ENCODE peak calls at places on chromosomes 13 and 19, in six cellular contexts. K, F, Y, H, B and P are unnamed samples. For H3K4me1, the result is how much of the 10 kb centered on the place peaks cover.

GRCh38 chr19:11948646-11949045 is 16.2 kb upstream of the ZNF763 start:
- DNase-seq in B (no peak), Y (no peak), F (no peak), K (no peak), H (no peak), P (no peak)

GRCh38 chr19:45160870-45161714 is at the start of gene NKPD1:
- DNase-seq in H (peak), B (peak), K (no peak), Y (no peak), F (peak), P (peak)

GRCh38 chr13:19622189-19622588 is 11.3 kb upstream of the MPHOSPH8 start:
- DNase-seq in H (no peak), F (no peak), B (no peak), K (no peak), Y (no peak), P (no peak)

GRCh38 chr13:113475280-113475679 is 15.2 kb downstream of the DCUN1D2 start:
- DNase-seq in K (no peak), H (no peak), F (no peak), B (no peak), Y (no peak), P (no peak)

GRCh38 chr13:51058461-51059167 is 52.5 kb downstream of the C13orf42 start:
- DNase-seq in B (no peak), K (no peak), F (no peak), Y (no peak), H (no peak), P (no peak)

GRCh38 chr13:24306632-24307031 is 2.7 kb upstream of the C1QTNF9 start:
- DNase-seq in K (no peak), H (no peak), Y (no peak), B (no peak), F (no peak), P (no peak)

GRCh38 chr19:6278740-6279619 is 795 bp downstream of the MLLT1 start:
- DNase-seq in H (no peak), Y (peak), K (no peak), F (no peak), B (no peak), P (no peak)

GRCh38 chr13:106343831-106344230 is 191.6 kb downstream of the EFNB2 start:
- DNase-seq in B (no peak), H (no peak), Y (no peak), K (no peak), F (no peak), P (peak)

GRCh38 chr13:97202761-97203160 is 19.4 kb upstream of the MBNL2 start:
- DNase-seq in K (no peak), Y (no peak), H (no peak), F (no peak), B (no peak), P (no peak)

GRCh38 chr13:57725480-57725879 is 93.9 kb downstream of the PCDH17 start:
- DNase-seq in Y (no peak), B (no peak), F (no peak), K (no peak), H (no peak), P (no peak)

GRCh38 chr19:43774103-43774939 is 6.5 kb downstream of the KCNN4 start:
- DNase-seq in K (no peak), Y (peak), F (peak), H (no peak), B (peak), P (peak)

GRCh38 chr19:27971071-27971470 is 1241.9 kb downstream of the UQCRFS1 start:
- DNase-seq in F (no peak), Y (no peak), B (no peak), K (no peak), H (no peak), P (no peak)

GRCh38 chr13:85819513-85819912 is 20.3 kb upstream of the SLITRK6 start:
- DNase-seq in K (no peak), H (no peak), B (no peak), Y (no peak), F (no peak), P (no peak)

GRCh38 chr19:3556978-3557460 is 367 bp downstream of the MFSD12 start:
- DNase-seq in K (no peak), Y (peak), H (no peak), B (peak), F (peak), P (peak)

GRCh38 chr19:58572818-58573657 is at the start of gene MZF1:
- DNase-seq in B (peak), K (peak), Y (peak), F (peak), H (peak), P (peak)

GRCh38 chr13:49499889-49500660 is 4.3 kb downstream of the PHF11 start:
- DNase-seq in H (no peak), B (no peak), F (no peak), K (no peak), Y (no peak), P (no peak)

GRCh38 chr19:1856345-1856697 is 7.1 kb downstream of the KLF16 start:
- DNase-seq in Y (no peak), B (no peak), F (no peak), H (no peak), K (no peak), P (no peak)

GRCh38 chr13:114065926-114066774 is 66.3 kb downstream of the RASA3 start:
- DNase-seq in H (no peak), B (peak), K (no peak), Y (no peak), F (no peak), P (no peak)

GRCh38 chr19:3607398-3608078 is 863 bp upstream of the TBXA2R start:
- DNase-seq in F (no peak), K (no peak), Y (peak), H (peak), B (no peak), P (no peak)

GRCh38 chr19:19426799-19427198 is 21.3 kb downstream of the GATAD2A start:
- DNase-seq in F (no peak), H (no peak), B (no peak), Y (no peak), K (no peak), P (no peak)

GRCh38 chr19:19427302-19427701 is 21.8 kb downstream of the GATAD2A start:
- DNase-seq in B (no peak), K (no peak), Y (no peak), H (no peak), F (no peak), P (no peak)

GRCh38 chr19:19429361-19429760 is 23.9 kb downstream of the GATAD2A start:
- DNase-seq in F (no peak), B (peak), K (no peak), Y (no peak), H (no peak), P (no peak)

GRCh38 chr19:19427935-19428334 is 22.5 kb downstream of the GATAD2A start:
- DNase-seq in F (no peak), B (no peak), H (no peak), K (no peak), Y (no peak), P (no peak)

DNA sequence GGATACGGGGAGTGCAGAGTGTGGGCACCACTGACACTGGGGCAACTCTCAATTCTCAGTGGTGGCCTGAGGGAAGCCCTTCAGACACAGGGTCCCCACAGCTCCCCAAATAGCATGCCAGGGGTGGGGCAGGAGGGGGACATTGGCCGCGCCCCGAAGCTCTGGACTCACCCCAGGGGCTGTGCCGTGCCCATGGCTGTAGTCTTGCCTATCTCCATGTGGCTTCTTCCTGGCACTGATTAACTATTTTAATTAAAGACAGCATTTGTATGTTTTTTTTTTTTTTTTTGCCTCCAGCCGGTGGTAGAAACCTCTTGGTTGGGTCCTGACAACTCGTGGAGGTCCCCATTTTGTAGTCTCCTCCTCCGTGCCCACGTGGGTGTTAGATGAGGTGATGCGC is 23.3 kb downstream of the GATAD2A start:
- DNase-seq in F (no peak), B (peak), H (no peak), Y (no peak), K (no peak), P (no peak)
- H3K4me1 ChIP-seq in F (under half), B (under half), H (under half), Y (under half), K (half or more), P (under half)

GRCh38 chr19:34711890-34712289 is 22.2 kb upstream of the ZNF181 start:
- DNase-seq in B (no peak), H (no peak), Y (no peak), F (no peak), K (no peak), P (no peak)

GRCh38 chr19:34715357-34715756 is 18.7 kb upstream of the ZNF181 start:
- DNase-seq in Y (no peak), F (no peak), K (no peak), B (no peak), H (no peak), P (no peak)

GRCh38 chr19:34707661-34708060 is 26.4 kb upstream of the ZNF181 start:
- DNase-seq in B (no peak), F (no peak), Y (no peak), H (no peak), K (no peak), P (no peak)

GRCh38 chr19:34713262-34713637 is 20.8 kb upstream of the ZNF181 start:
- DNase-seq in Y (no peak), F (no peak), K (no peak), B (no peak), H (no peak), P (no peak)

GRCh38 chr19:34712606-34713261 is 21.3 kb upstream of the ZNF181 start:
- DNase-seq in Y (no peak), H (no peak), F (peak), B (no peak), K (no peak), P (peak)
- H3K4me3 ChIP-seq in Y (no peak), H (no peak), F (no peak), B (no peak), K (no peak), P (no peak)

DNA sequence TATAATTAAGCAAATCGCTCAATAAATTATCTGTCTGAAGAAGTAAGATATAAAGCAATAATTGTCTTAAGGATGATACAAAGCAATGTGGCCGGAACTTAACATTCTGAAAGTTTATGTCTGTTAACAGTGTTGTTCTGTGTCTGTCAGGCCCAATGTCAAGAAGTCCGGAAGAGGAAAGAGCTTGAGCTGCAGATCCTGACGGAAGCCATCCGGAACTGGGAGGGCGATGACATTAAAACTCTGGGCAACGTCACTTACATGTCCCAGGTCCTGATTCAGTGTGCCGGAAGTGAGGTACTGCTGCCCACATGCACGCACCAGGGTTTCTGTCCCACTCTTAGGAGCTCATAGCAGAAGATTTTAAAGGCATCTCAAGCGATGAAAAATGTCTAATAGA is 45.1 kb upstream of the TEX29 start:
- DNase-seq in H (no peak), F (no peak), B (no peak), K (no peak), Y (no peak), P (no peak)
- H3K4me1 ChIP-seq in H (under half), F (under half), B (under half), K (under half), Y (under half), P (under half)

DNA sequence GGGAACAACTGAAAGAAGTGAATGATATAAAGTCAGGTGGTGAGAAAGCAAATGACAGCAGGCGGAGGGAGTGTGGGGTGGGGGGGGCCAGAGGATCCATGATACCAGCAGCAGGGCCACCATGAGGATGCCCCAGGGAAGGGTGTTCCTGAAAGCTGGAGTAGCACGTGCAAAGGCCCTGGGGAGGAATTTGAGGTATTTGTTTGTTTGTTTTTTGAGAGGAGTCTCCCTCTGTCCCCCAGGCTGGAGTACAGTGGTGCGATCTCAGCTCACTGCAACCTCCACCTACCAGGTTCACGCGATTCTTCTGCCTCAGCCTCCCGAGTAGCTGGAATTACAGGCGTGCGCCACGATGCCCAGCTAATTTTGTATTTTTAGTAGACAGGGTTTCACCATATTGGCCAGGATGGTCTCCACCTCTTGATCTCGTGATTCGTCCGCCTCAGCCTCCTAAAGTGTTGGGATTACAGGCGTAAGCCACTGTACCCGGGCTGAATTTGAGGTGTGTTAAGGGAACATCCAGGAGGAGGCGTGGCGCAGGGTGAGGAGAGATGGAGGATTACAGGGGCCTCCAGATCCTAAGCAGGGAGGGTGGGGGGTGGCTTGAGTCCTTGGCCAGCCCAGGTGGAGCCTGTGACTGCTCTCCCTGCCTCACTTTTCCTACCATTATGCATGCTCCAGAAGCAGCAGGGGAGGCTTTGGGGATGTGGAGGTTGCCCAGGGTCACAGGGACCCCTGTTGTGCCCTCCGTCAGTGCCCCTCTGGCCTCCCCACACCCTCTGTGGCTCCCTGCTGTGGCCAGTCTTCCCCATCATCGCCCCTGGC is 12.4 kb upstream of the JUND start:
- DNase-seq in H (no peak), B (no peak), K (no peak), F (no peak), Y (no peak), P (no peak)
- H3K4me3 ChIP-seq in H (peak), B (peak), K (peak), F (peak), Y (no peak), P (no peak)

GRCh38 chr19:49407079-49407478 is 16.2 kb downstream of the PTH2 start:
- DNase-seq in B (no peak), K (no peak), H (no peak), F (no peak), Y (no peak), P (no peak)

GRCh38 chr19:49409441-49410029 is 13.7 kb downstream of the PTH2 start:
- DNase-seq in B (no peak), F (no peak), K (no peak), Y (no peak), H (no peak), P (peak)

GRCh38 chr19:49407482-49408015 is 15.7 kb downstream of the PTH2 start:
- DNase-seq in K (no peak), Y (no peak), F (no peak), B (no peak), H (no peak), P (no peak)

GRCh38 chr19:49411681-49412321 is 11.4 kb downstream of the PTH2 start:
- DNase-seq in Y (no peak), B (no peak), F (no peak), H (no peak), K (no peak), P (no peak)

GRCh38 chr19:49408816-49409440 is 14.3 kb downstream of the PTH2 start:
- DNase-seq in K (no peak), B (no peak), F (no peak), Y (no peak), H (no peak), P (no peak)
- H3K4me1 ChIP-seq in K (under half), B (under half), F (under half), Y (under half), H (under half), P (under half)

GRCh38 chr13:99522288-99522687 is 21.0 kb downstream of the TM9SF2 start:
- DNase-seq in F (no peak), H (no peak), B (no peak), Y (no peak), K (no peak), P (no peak)

GRCh38 chr13:99525967-99526366 is 24.7 kb downstream of the TM9SF2 start:
- DNase-seq in Y (no peak), B (no peak), K (no peak), H (no peak), F (no peak), P (no peak)

GRCh38 chr13:99527346-99527745 is 26.1 kb downstream of the TM9SF2 start:
- DNase-seq in Y (no peak), K (no peak), F (no peak), B (no peak), H (no peak), P (no peak)

GRCh38 chr13:99526549-99526948 is 25.3 kb downstream of the TM9SF2 start:
- DNase-seq in B (no peak), H (no peak), K (no peak), Y (no peak), F (no peak), P (no peak)

GRCh38 chr13:99523838-99524237 is 22.6 kb downstream of the TM9SF2 start:
- DNase-seq in F (no peak), K (no peak), H (no peak), B (no peak), Y (no peak), P (no peak)
- H3K4me3 ChIP-seq in F (no peak), K (no peak), H (no peak), B (no peak), Y (no peak), P (no peak)

GRCh38 chr19:13846533-13847032 is 30.4 kb upstream of the NANOS3 start:
- DNase-seq in F (peak), H (peak), K (peak), Y (peak), B (peak), P (peak)

GRCh38 chr19:13842294-13843103 is 34.4 kb upstream of the NANOS3 start:
- DNase-seq in F (peak), Y (peak), H (peak), K (peak), B (peak), P (peak)

GRCh38 chr19:13843104-13843921 is 33.6 kb upstream of the NANOS3 start:
- DNase-seq in B (peak), H (peak), F (peak), Y (peak), K (no peak), P (no peak)

GRCh38 chr19:13841339-13842293 is 35.3 kb upstream of the NANOS3 start:
- DNase-seq in K (no peak), B (peak), H (peak), Y (no peak), F (peak), P (peak)

GRCh38 chr19:13844130-13844631 is 32.8 kb upstream of the NANOS3 start:
- DNase-seq in B (no peak), Y (no peak), K (no peak), F (no peak), H (no peak), P (no peak)
- H3K4me1 ChIP-seq in B (half or more), Y (under half), K (under half), F (half or more), H (under half), P (under half)

GRCh38 chr13:101919541-101920306 is 467.2 kb downstream of the ITGBL1 start:
- DNase-seq in K (no peak), H (peak), F (no peak), Y (no peak), B (peak), P (no peak)
- H3K4me3 ChIP-seq in K (peak), H (no peak), F (no peak), Y (no peak), B (no peak), P (no peak)

GRCh38 chr19:55636723-55637122 is 4.1 kb upstream of the ZNF580 start:
- DNase-seq in Y (no peak), H (no peak), B (no peak), F (no peak), K (no peak), P (no peak)
- H3K4me1 ChIP-seq in Y (under half), H (under half), B (half or more), F (half or more), K (half or more), P (under half)

GRCh38 chr19:47421244-47421786 is 2.0 kb upstream of the MEIS3 start:
- DNase-seq in K (no peak), Y (no peak), B (peak), F (no peak), H (no peak), P (no peak)
- H3K4me3 ChIP-seq in K (no peak), Y (no peak), B (no peak), F (no peak), H (no peak), P (no peak)